ENCODE peak calls at places on chromosome 2, in four cellular contexts. C, F, I and T are unnamed samples.

GRCh38 chr2:217273158-217273557 is 413.3 kb upstream of the TNP1 start:
- DNase-seq in C (no peak), F (no peak), I (no peak), T (no peak)

GRCh38 chr2:14626873-14627272 is 5.6 kb upstream of the LRATD1 start:
- DNase-seq in C (no peak), F (no peak), I (no peak), T (no peak)

GRCh38 chr2:197179744-197180498 is 130.7 kb downstream of the ANKRD44 start:
- DNase-seq in C (peak; percentile 39), F (no peak), I (peak; percentile 91), T (no peak)

GRCh38 chr2:121596221-121597080 is 52.8 kb downstream of the CLASP1 start:
- DNase-seq in C (peak; percentile 18), F (no peak), I (peak; percentile 60), T (no peak)

GRCh38 chr2:127633556-127634065 is 12.3 kb upstream of the GPR17 start:
- DNase-seq in C (no peak), F (peak; percentile 53), I (no peak), T (no peak)

GRCh38 chr2:161388146-161388779 is 27.8 kb upstream of the TBR1 start:
- DNase-seq in C (no peak), F (no peak), I (no peak), T (no peak)

GRCh38 chr2:223439184-223439583 is 163.0 kb downstream of the SCG2 start:
- DNase-seq in C (no peak), F (no peak), I (no peak), T (no peak)

GRCh38 chr2:46909771-46910419 is 5.7 kb downstream of the MCFD2 start:
- DNase-seq in C (no peak), F (peak; percentile 71), I (peak; percentile 85), T (no peak)

GRCh38 chr2:221088506-221088905 is 483.6 kb downstream of the EPHA4 start:
- DNase-seq in C (no peak), F (no peak), I (no peak), T (no peak)

GRCh38 chr2:108594982-108595464 is 60.8 kb downstream of the LIMS1 start:
- DNase-seq in C (no peak), F (no peak), I (peak; percentile 92), T (no peak)

GRCh38 chr2:180730976-180731375 is 249.4 kb upstream of the UBE2E3 start:
- DNase-seq in C (no peak), F (no peak), I (peak; percentile 54), T (no peak)

GRCh38 chr2:138779451-138780440 is at the start of gene NXPH2:
- DNase-seq in C (no peak), F (no peak), I (peak; percentile 3), T (no peak)

GRCh38 chr2:223262946-223263345 is 211.0 kb downstream of the KCNE4 start:
- DNase-seq in C (no peak), F (no peak), I (peak; percentile 20), T (no peak)

GRCh38 chr2:57396364-57397098 is 650.1 kb upstream of the VRK2 start:
- DNase-seq in C (no peak), F (no peak), I (no peak), T (no peak)

GRCh38 chr2:74373189-74373588 is 6.9 kb downstream of the DCTN1 start:
- DNase-seq in C (peak; percentile 27), F (peak; percentile 70), I (peak; percentile 66), T (no peak)

GRCh38 chr2:206250041-206250897 is 24.2 kb upstream of the ZDBF2 start:
- DNase-seq in C (no peak), F (no peak), I (no peak), T (no peak)

GRCh38 chr2:37417321-37417720 is 72.9 kb downstream of the QPCT start:
- DNase-seq in C (no peak), F (no peak), I (peak; percentile 47), T (no peak)

GRCh38 chr2:24926602-24927252 is 6.7 kb upstream of the ADCY3 start:
- DNase-seq in C (peak; percentile 78), F (peak; percentile 88), I (peak; percentile 50), T (no peak)

GRCh38 chr2:88897718-88898117 is 206.2 kb downstream of the RPIA start:
- DNase-seq in C (peak; percentile 5), F (no peak), I (no peak), T (no peak)

GRCh38 chr2:5560981-5561380 is 131.2 kb upstream of the SOX11 start:
- DNase-seq in C (peak; percentile 36), F (no peak), I (peak; percentile 1), T (no peak)

GRCh38 chr2:101758001-101758400 is 60.5 kb downstream of the MAP4K4 start:
- DNase-seq in C (no peak), F (no peak), I (no peak), T (no peak)

GRCh38 chr2:191298306-191298705 is 53.1 kb downstream of the MYO1B start:
- DNase-seq in C (no peak), F (no peak), I (peak; percentile 33), T (no peak)

GRCh38 chr2:3223080-3223923 is 154.3 kb downstream of the EIPR1 start:
- DNase-seq in C (no peak), F (no peak), I (peak; percentile 74), T (no peak)

GRCh38 chr2:57711991-57712390 is 334.6 kb upstream of the VRK2 start:
- DNase-seq in C (no peak), F (no peak), I (no peak), T (no peak)

GRCh38 chr2:238104521-238105311 is 4.6 kb downstream of the ESPNL start:
- DNase-seq in C (no peak), F (peak; percentile 36), I (no peak), T (no peak)

GRCh38 chr2:238106698-238107524 is 6.8 kb downstream of the ESPNL start:
- DNase-seq in C (no peak), F (peak; percentile 39), I (no peak), T (no peak)

GRCh38 chr2:238105506-238106338 is 5.6 kb downstream of the ESPNL start:
- DNase-seq in C (no peak), F (peak; percentile 40), I (no peak), T (no peak)

GRCh38 chr2:238107525-238108422 is 7.6 kb downstream of the ESPNL start:
- DNase-seq in C (no peak), F (peak; percentile 36), I (no peak), T (no peak)

GRCh38 chr2:238106339-238106697 is 6.2 kb downstream of the ESPNL start:
- DNase-seq in C (no peak), F (no peak), I (no peak), T (no peak)
- TF ChIP-seq CTCF in C (no peak), F (no peak), I (no peak), T (no peak)

GRCh38 chr2:20018576-20019152 is 6.2 kb upstream of the MATN3 start:
- DNase-seq in C (no peak), F (no peak), I (no peak), T (no peak)

GRCh38 chr2:20015482-20016083 is 3.1 kb upstream of the MATN3 start:
- DNase-seq in C (no peak), F (no peak), I (peak; percentile 67), T (no peak)

GRCh38 chr2:20013061-20013721 is 723 bp upstream of the MATN3 start:
- DNase-seq in C (no peak), F (no peak), I (no peak), T (no peak)

GRCh38 chr2:20019747-20020146 is 7.3 kb upstream of the MATN3 start:
- DNase-seq in C (no peak), F (no peak), I (no peak), T (no peak)

DNA sequence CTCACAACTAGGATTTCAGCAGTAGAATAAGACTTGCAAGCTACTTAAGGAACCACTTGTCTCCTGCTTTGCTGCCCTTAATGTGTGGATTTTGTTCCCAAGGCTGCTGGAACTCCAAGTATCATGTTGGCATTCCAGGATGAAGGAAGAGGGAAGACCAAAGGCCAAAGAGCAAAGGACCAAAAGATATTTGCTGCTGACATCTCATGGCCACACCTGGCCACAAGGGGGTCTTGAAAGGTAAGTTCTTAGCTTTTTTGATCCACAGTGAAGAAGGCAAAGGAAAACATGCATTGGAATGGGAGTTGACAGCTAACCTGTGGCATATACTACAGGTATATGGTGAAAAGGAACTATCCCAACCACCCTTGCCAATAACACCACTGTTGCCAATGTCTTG is 3.9 kb upstream of the MATN3 start:
- DNase-seq in C (no peak), F (no peak), I (no peak), T (no peak)
- TF ChIP-seq CTCF in C (no peak), F (no peak), I (no peak), T (no peak)

GRCh38 chr2:29562896-29563295 is 358.5 kb downstream of the ALK start:
- DNase-seq in C (no peak), F (no peak), I (peak; percentile 4), T (no peak)
- TF ChIP-seq CTCF in C (no peak), F (no peak), I (no peak), T (no peak)

GRCh38 chr2:106864051-106864450 is 21.9 kb downstream of the ST6GAL2 start:
- DNase-seq in C (no peak), F (no peak), I (no peak), T (no peak)

GRCh38 chr2:106869512-106870276 is 16.3 kb downstream of the ST6GAL2 start:
- DNase-seq in C (no peak), F (no peak), I (no peak), T (no peak)

GRCh38 chr2:106867231-106867943 is 18.6 kb downstream of the ST6GAL2 start:
- DNase-seq in C (no peak), F (no peak), I (no peak), T (no peak)

GRCh38 chr2:106866636-106867035 is 19.3 kb downstream of the ST6GAL2 start:
- DNase-seq in C (no peak), F (no peak), I (peak; percentile 35), T (no peak)

GRCh38 chr2:106868199-106868598 is 17.8 kb downstream of the ST6GAL2 start:
- DNase-seq in C (no peak), F (no peak), I (no peak), T (no peak)
- TF ChIP-seq CTCF in C (no peak), F (peak; percentile 16), I (peak; percentile 22), T (peak; percentile 72)

GRCh38 chr2:27265536-27265870 is 2.7 kb upstream of the SLC30A3 start:
- DNase-seq in C (no peak), F (no peak), I (no peak), T (no peak)

GRCh38 chr2:27264253-27264752 is 1.5 kb upstream of the SLC30A3 start:
- DNase-seq in C (no peak), F (no peak), I (no peak), T (no peak)

GRCh38 chr2:27263287-27264252 is 723 bp upstream of the SLC30A3 start:
- DNase-seq in C (no peak), F (no peak), I (no peak), T (no peak)

GRCh38 chr2:27262379-27263286 is at the start of gene SLC30A3:
- DNase-seq in C (peak; percentile 10), F (peak; percentile 78), I (peak; percentile 27), T (no peak)

GRCh38 chr2:27264753-27265535 is 2.1 kb upstream of the SLC30A3 start:
- DNase-seq in C (no peak), F (peak; percentile 81), I (peak; percentile 26), T (no peak)
- TF ChIP-seq CTCF in C (peak; percentile 32), F (peak; percentile 36), I (no peak), T (peak; percentile 81)

GRCh38 chr2:154686162-154686561 is 12.3 kb upstream of the KCNJ3 start:
- DNase-seq in C (no peak), F (no peak), I (no peak), T (no peak)
- TF ChIP-seq CTCF in C (no peak), F (no peak), I (no peak), T (peak; percentile 56)